ENCODE peak calls at places on chromosomes 6 and 20, in seven cellular contexts. G, F, S, V, K, T and E are unnamed samples.

GRCh38 chr6:44233560-44234100 is 10.2 kb downstream of the SLC29A1 start:
- DNase-seq in G (no peak), F (no peak), S (no peak), V (no peak), K (no peak), T (no peak), E (no peak)

GRCh38 chr6:79377047-79377446 is 142.6 kb upstream of the HMGN3 start:
- DNase-seq in G (no peak), F (no peak), S (no peak), V (no peak), K (peak), T (no peak), E (no peak)

GRCh38 chr6:118468682-118469465 is 79.2 kb upstream of the PLN start:
- DNase-seq in G (no peak), F (no peak), S (no peak), V (no peak), K (no peak), T (no peak), E (no peak)

GRCh38 chr20:58231678-58232077 is 3.2 kb upstream of the ANKRD60 start:
- DNase-seq in G (no peak), F (no peak), S (no peak), V (no peak), K (peak), T (no peak), E (no peak)

GRCh38 chr20:51758978-51759544 is 9.1 kb downstream of the ATP9A start:
- DNase-seq in G (no peak), F (peak), S (no peak), V (no peak), K (no peak), T (no peak), E (no peak)

GRCh38 chr6:18395851-18396187 is 8.7 kb downstream of the RNF144B start:
- DNase-seq in G (no peak), F (no peak), S (no peak), V (no peak), K (peak), T (no peak), E (no peak)

GRCh38 chr20:31740208-31740607 is 1.1 kb downstream of the TPX2 start:
- DNase-seq in G (no peak), F (no peak), S (no peak), V (no peak), K (peak), T (no peak), E (peak)

GRCh38 chr20:63661959-63662812 is 4.1 kb downstream of the RTEL1 start:
- DNase-seq in G (no peak), F (no peak), S (no peak), V (no peak), K (no peak), T (no peak), E (no peak)

GRCh38 chr6:138677538-138677937 is 96.0 kb upstream of the CCDC28A start:
- DNase-seq in G (no peak), F (no peak), S (no peak), V (no peak), K (no peak), T (no peak), E (no peak)

GRCh38 chr20:13200767-13201500 is 20.1 kb upstream of the ISM1 start:
- DNase-seq in G (peak), F (no peak), S (no peak), V (no peak), K (no peak), T (no peak), E (no peak)

GRCh38 chr20:61146006-61146405 is 106.1 kb upstream of the CDH4 start:
- DNase-seq in G (no peak), F (no peak), S (no peak), V (no peak), K (no peak), T (no peak), E (no peak)

GRCh38 chr6:169885131-169885530 is 133.7 kb downstream of the ERMARD start:
- DNase-seq in G (no peak), F (no peak), S (no peak), V (no peak), K (no peak), T (no peak), E (no peak)

GRCh38 chr20:35304956-35305355 is 12.7 kb upstream of the FAM83C start:
- DNase-seq in G (no peak), F (no peak), S (no peak), V (no peak), K (no peak), T (no peak), E (no peak)

GRCh38 chr6:10417681-10418104 is 2.8 kb upstream of the TFAP2A start:
- DNase-seq in G (no peak), F (no peak), S (no peak), V (no peak), K (no peak), T (no peak), E (no peak)

GRCh38 chr20:45052698-45053440 is 48.1 kb downstream of the KCNS1 start:
- DNase-seq in G (no peak), F (no peak), S (no peak), V (peak), K (peak), T (peak), E (no peak)

GRCh38 chr6:139161817-139162284 is 27.0 kb downstream of the HECA start:
- DNase-seq in G (no peak), F (no peak), S (no peak), V (peak), K (no peak), T (no peak), E (peak)

GRCh38 chr6:108689279-108690161 is 128.8 kb downstream of the FOXO3 start:
- DNase-seq in G (no peak), F (peak), S (no peak), V (no peak), K (peak), T (peak), E (no peak)

GRCh38 chr6:134352786-134353480 is 35.0 kb upstream of the SGK1 start:
- DNase-seq in G (no peak), F (no peak), S (no peak), V (peak), K (peak), T (peak), E (peak)

GRCh38 chr6:33802186-33803061 is 1.4 kb downstream of the MLN start:
- DNase-seq in G (no peak), F (no peak), S (no peak), V (no peak), K (no peak), T (no peak), E (no peak)

GRCh38 chr6:169831450-169832246 is 80.2 kb downstream of the ERMARD start:
- DNase-seq in G (peak), F (peak), S (peak), V (peak), K (peak), T (peak), E (peak)

GRCh38 chr6:5511924-5512323 is 250.6 kb downstream of the FARS2 start:
- DNase-seq in G (no peak), F (no peak), S (no peak), V (no peak), K (peak), T (peak), E (no peak)

GRCh38 chr6:123829302-123829953 is 25.8 kb downstream of the NKAIN2 start:
- DNase-seq in G (no peak), F (no peak), S (no peak), V (no peak), K (peak), T (no peak), E (no peak)

GRCh38 chr6:138815797-138816528 is 20.1 kb downstream of the ECT2L start:
- DNase-seq in G (no peak), F (no peak), S (no peak), V (no peak), K (peak), T (peak), E (no peak)

GRCh38 chr20:37385176-37385575 is 39.2 kb downstream of the SRC start:
- DNase-seq in G (peak), F (no peak), S (no peak), V (no peak), K (no peak), T (no peak), E (no peak)

GRCh38 chr20:57660510-57661199 is 40.4 kb upstream of the ZBP1 start:
- DNase-seq in G (no peak), F (peak), S (no peak), V (no peak), K (no peak), T (no peak), E (no peak)

GRCh38 chr20:62364911-62365736 is 2.0 kb downstream of the LAMA5 start:
- DNase-seq in G (no peak), F (peak), S (no peak), V (no peak), K (no peak), T (no peak), E (no peak)

GRCh38 chr6:16523550-16524379 is 237.5 kb downstream of the ATXN1 start:
- DNase-seq in G (no peak), F (no peak), S (no peak), V (no peak), K (peak), T (peak), E (no peak)

GRCh38 chr20:41654292-41654691 is 36.1 kb upstream of the CHD6 start:
- DNase-seq in G (no peak), F (peak), S (no peak), V (no peak), K (no peak), T (no peak), E (no peak)

GRCh38 chr6:14635195-14635594 is 517.6 kb downstream of the CD83 start:
- DNase-seq in G (no peak), F (no peak), S (no peak), V (peak), K (no peak), T (no peak), E (peak)

GRCh38 chr6:26476893-26477292 is 19.1 kb downstream of the BTN2A1 start:
- DNase-seq in G (no peak), F (no peak), S (no peak), V (no peak), K (no peak), T (no peak), E (no peak)